ENCODE peak calls at places on chromosomes 2 and 18, in five cellular contexts. I is tibial nerve, T is MM.1S, X is body of pancreas, K is endothelial cell. B is an unnamed sample.
A peak's percentile ranks its signal among the peaks of the same experiment; 100 is the strongest.

GRCh38 chr18:8365006-8365405 is 244.2 kb upstream of the RAB12 start:
- DNase-seq in I (no peak), X (no peak), T (no peak), K (no peak), B (no peak)

GRCh38 chr18:72544092-72544886 is at the start of gene CBLN2:
- DNase-seq in X (peak; percentile 27), T (peak; percentile 91), I (no peak), K (peak; percentile 63), B (peak; percentile 86)

GRCh38 chr2:217520361-217521010 is 482.3 kb downstream of the TNS1 start:
- DNase-seq in K (no peak), T (no peak), X (no peak), I (no peak), B (no peak)

GRCh38 chr18:48080546-48080945 is 150.1 kb upstream of the SMAD2 start:
- DNase-seq in K (no peak), T (no peak), I (no peak), X (no peak), B (no peak)

GRCh38 chr2:96354492-96354891 is 18.9 kb downstream of the NCAPH start:
- DNase-seq in X (no peak), I (no peak), T (no peak), K (no peak), B (no peak)

GRCh38 chr18:34314847-34315246 is 90.1 kb upstream of the NOL4 start:
- DNase-seq in I (no peak), T (no peak), K (no peak), X (no peak), B (no peak)

GRCh38 chr2:234032301-234032856 is 18.1 kb upstream of the SPP2 start:
- DNase-seq in X (no peak), K (no peak), I (no peak), T (no peak), B (no peak)

GRCh38 chr2:121480826-121481225 is 49.9 kb upstream of the RNU4ATAC start:
- DNase-seq in K (no peak), X (no peak), I (no peak), T (no peak), B (no peak)

GRCh38 chr2:222751821-222752719 is 80.6 kb downstream of the MOGAT1 start:
- DNase-seq in X (no peak), I (no peak), T (no peak), K (no peak), B (no peak)

GRCh38 chr2:203164311-203164935 is 74.4 kb upstream of the CYP20A1 start:
- DNase-seq in K (no peak), T (no peak), X (no peak), I (no peak), B (no peak)

GRCh38 chr2:238398577-238398976 is 28.1 kb upstream of the ASB1 start:
- DNase-seq in K (no peak), I (no peak), T (no peak), X (no peak), B (no peak)

GRCh38 chr2:70941701-70942100 is 6.0 kb downstream of the ATP6V1B1 start:
- DNase-seq in I (no peak), X (no peak), K (no peak), T (no peak), B (no peak)

GRCh38 chr2:162123806-162124758 is 28.0 kb downstream of the GCG start:
- DNase-seq in K (no peak), I (peak; percentile 60), T (peak; percentile 73), X (no peak), B (peak; percentile 56)

GRCh38 chr18:75101916-75102315 is 107.0 kb downstream of the PTGR3 start:
- DNase-seq in X (no peak), T (no peak), I (no peak), K (no peak), B (no peak)

GRCh38 chr2:227280895-227281294 is 44.2 kb upstream of the MFF start:
- DNase-seq in I (no peak), X (no peak), T (no peak), K (no peak), B (no peak)

GRCh38 chr2:201665420-201666158 is 22.3 kb upstream of the TMEM237 start:
- DNase-seq in T (no peak), K (no peak), X (no peak), I (no peak), B (no peak)

GRCh38 chr2:183029219-183029618 is 9.0 kb downstream of the NCKAP1 start:
- DNase-seq in X (no peak), K (no peak), T (no peak), I (no peak), B (no peak)

GRCh38 chr2:30208453-30208852 is 22.9 kb upstream of the LBH start:
- DNase-seq in K (peak; percentile 59), T (peak; percentile 31), X (peak; percentile 71), I (peak; percentile 56), B (peak; percentile 39)

GRCh38 chr2:240962371-240963064 is 35.9 kb upstream of the SNED1 start:
- DNase-seq in I (peak; percentile 52), K (no peak), T (no peak), X (peak; percentile 52), B (no peak)

GRCh38 chr2:43008388-43008787 is 216.0 kb upstream of the HAAO start:
- DNase-seq in K (no peak), T (no peak), I (no peak), X (no peak), B (no peak)

GRCh38 chr2:192298664-192299063 is 103.9 kb upstream of the TMEFF2 start:
- DNase-seq in X (no peak), T (no peak), I (no peak), K (no peak), B (no peak)

GRCh38 chr2:24928036-24928435 is 8.0 kb upstream of the ADCY3 start:
- DNase-seq in T (no peak), I (no peak), K (no peak), X (no peak), B (no peak)

GRCh38 chr2:71531522-71532047 is 78.2 kb downstream of the DYSF start:
- DNase-seq in T (no peak), X (no peak), K (no peak), I (no peak), B (no peak)

GRCh38 chr18:63890950-63891304 is 3.4 kb downstream of the SERPINB2 start:
- DNase-seq in X (no peak), T (no peak), K (no peak), I (no peak), B (no peak)

GRCh38 chr2:212254331-212254730 is 284.3 kb downstream of the ERBB4 start:
- DNase-seq in T (no peak), X (no peak), K (no peak), I (no peak), B (no peak)

GRCh38 chr18:42174909-42175308 is 219.9 kb downstream of the PIK3C3 start:
- DNase-seq in K (no peak), I (no peak), X (no peak), T (no peak), B (no peak)

GRCh38 chr2:223654384-223654915 is 52.3 kb upstream of the SCG2 start:
- DNase-seq in X (no peak), K (no peak), I (no peak), T (no peak), B (no peak)

GRCh38 chr18:62106271-62106670 is 80.6 kb downstream of the PIGN start:
- DNase-seq in K (no peak), I (no peak), X (no peak), T (no peak), B (no peak)

GRCh38 chr18:47040982-47041381 is 5.6 kb upstream of the ELOA2 start:
- DNase-seq in T (no peak), X (no peak), I (no peak), K (no peak), B (no peak)
- TF ChIP-seq CTCF in T (no peak), X (no peak), I (no peak), K (no peak), B (no peak)

DNA sequence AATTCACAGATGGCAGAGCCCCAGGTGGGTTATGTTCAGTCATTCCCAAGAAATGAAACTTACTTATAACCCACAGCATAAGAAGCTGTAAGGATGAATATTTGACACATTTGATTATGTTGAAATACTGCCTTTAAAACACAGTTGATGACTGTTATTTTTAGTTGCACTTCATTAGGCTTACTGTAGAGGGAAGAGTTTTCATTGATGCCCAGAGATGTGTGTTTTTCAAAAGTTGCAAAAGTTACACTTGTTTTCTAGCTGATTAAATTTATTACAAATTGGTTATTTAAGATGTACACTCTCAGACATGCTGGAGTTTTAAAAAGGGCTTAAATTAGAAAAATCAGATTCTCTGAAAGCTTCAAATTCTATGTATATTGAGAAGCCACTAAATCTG is 506.1 kb downstream of the PARD3B start:
- DNase-seq in K (no peak), T (no peak), I (no peak), X (no peak), B (no peak)
- TF ChIP-seq CTCF in K (peak; percentile 34), T (no peak), I (peak; percentile 18), X (no peak), B (no peak)

GRCh38 chr18:23337599-23338444 is 115.3 kb upstream of the RIOK3 start:
- DNase-seq in K (no peak), I (no peak), T (no peak), X (no peak), B (no peak)
- TF ChIP-seq CTCF in K (no peak), I (no peak), T (no peak), X (no peak), B (no peak)

DNA sequence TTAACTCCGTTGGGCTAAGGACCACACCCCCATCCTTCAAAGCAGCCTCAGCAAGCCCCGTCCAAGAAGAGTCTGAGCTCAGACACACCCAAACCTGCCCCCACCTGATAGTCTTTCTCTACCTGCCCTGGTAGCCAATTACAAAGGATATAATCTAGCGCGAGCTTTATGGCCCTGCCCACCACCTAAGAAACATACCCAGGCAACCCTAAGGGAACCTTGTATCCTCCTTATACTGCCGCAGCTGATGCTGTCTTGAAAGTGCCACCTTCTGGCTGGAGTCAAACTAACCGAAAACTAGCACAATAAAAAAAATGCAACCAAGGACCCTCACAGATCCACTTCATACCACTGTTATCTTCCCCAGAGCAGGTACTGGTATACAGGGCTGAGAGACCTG is 628.3 kb upstream of the REG3G start:
- DNase-seq in I (no peak), T (no peak), K (no peak), X (no peak), B (no peak)
- TF ChIP-seq CTCF in I (no peak), T (no peak), K (no peak), X (no peak), B (no peak)

GRCh38 chr2:218618102-218618860 is 10.6 kb downstream of the PLCD4 start:
- DNase-seq in I (no peak), T (no peak), K (no peak), X (no peak), B (no peak)
- TF ChIP-seq CTCF in I (no peak), T (peak; percentile 20), K (no peak), X (no peak), B (peak; percentile 15)

GRCh38 chr2:168494190-168494711 is 38.2 kb downstream of the CERS6 start:
- DNase-seq in K (peak; percentile 34), I (no peak), T (no peak), X (no peak), B (no peak)
- TF ChIP-seq CTCF in K (peak; percentile 59), I (no peak), T (peak; percentile 23), X (no peak), B (no peak)

GRCh38 chr2:47907097-47907781 is 941 bp upstream of the FBXO11 start:
- DNase-seq in X (peak; percentile 19), K (no peak), I (peak; percentile 30), T (peak; percentile 53), B (no peak)
- TF ChIP-seq CTCF in X (no peak), K (peak; percentile 8), I (no peak), T (no peak), B (no peak)

DNA sequence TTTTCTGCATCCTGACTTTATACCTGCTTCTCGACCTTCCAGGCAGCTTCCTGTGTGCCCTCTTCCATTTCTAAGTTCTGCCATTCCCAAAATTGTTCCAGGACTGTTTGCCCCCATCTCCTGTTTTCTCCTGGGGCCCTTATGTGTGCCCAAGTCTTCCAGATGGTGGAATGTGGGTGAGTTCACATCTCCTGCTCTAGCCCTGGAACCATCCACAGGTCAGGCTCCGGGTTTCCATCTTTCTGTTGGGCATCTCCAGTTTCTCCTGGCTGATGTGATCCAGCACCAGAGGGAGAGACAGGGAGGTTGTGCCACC is 25.8 kb downstream of the TOGARAM2 start:
- DNase-seq in T (no peak), X (no peak), K (no peak), I (no peak), B (no peak)
- TF ChIP-seq CTCF in T (no peak), X (no peak), K (no peak), I (no peak), B (no peak)

B was measured in GM13977.